ENCODE peak calls at places on chromosomes 4 and X, in nine cellular contexts. W, L, D, Z, G, M, F, J and Q are unnamed samples.

GRCh38 chr4:175103403-175103802 is 185.2 kb downstream of the ADAM29 start:
- DNase-seq in W (no peak), L (no peak), D (no peak), Z (no peak), G (no peak), M (no peak), F (no peak), J (no peak), Q (no peak)

GRCh38 chr4:79364048-79364447 is 38.2 kb upstream of the NAA11 start:
- DNase-seq in W (no peak), L (no peak), D (no peak), Z (no peak), G (no peak), M (no peak), F (no peak), J (no peak), Q (no peak)

GRCh38 chr4:118287691-118288090 is 65.1 kb downstream of the PRSS12 start:
- DNase-seq in W (no peak), L (no peak), D (no peak), Z (no peak), G (no peak), M (no peak), F (no peak), J (no peak), Q (no peak)

GRCh38 chr4:174999407-174999806 is 81.2 kb downstream of the ADAM29 start:
- DNase-seq in W (no peak), L (no peak), D (no peak), Z (no peak), G (no peak), M (no peak), F (peak), J (no peak), Q (no peak)

GRCh38 chr4:4228356-4228668 is 1.6 kb upstream of the OTOP1 start:
- DNase-seq in W (no peak), L (no peak), D (no peak), Z (no peak), G (no peak), M (no peak), F (no peak), J (no peak), Q (no peak)

GRCh38 chr4:128517739-128518510 is 230.3 kb upstream of the PGRMC2 start:
- DNase-seq in W (peak), L (peak), D (no peak), Z (no peak), G (no peak), M (no peak), F (peak), J (peak), Q (peak)

GRCh38 chr4:147899512-147899911 is 167.6 kb downstream of the ARHGAP10 start:
- DNase-seq in W (no peak), L (no peak), D (no peak), Z (no peak), G (no peak), M (no peak), F (no peak), J (no peak), Q (no peak)

GRCh38 chr4:87065016-87065415 is 130.2 kb downstream of the AFF1 start:
- DNase-seq in W (no peak), L (no peak), D (no peak), Z (no peak), G (no peak), M (no peak), F (no peak), J (no peak), Q (no peak)

GRCh38 chr4:41538017-41538733 is at the start of gene LIMCH1:
- DNase-seq in W (no peak), L (no peak), D (no peak), Z (no peak), G (peak), M (no peak), F (no peak), J (peak), Q (no peak)

GRCh38 chr4:39910064-39910463 is 67.6 kb downstream of the PDS5A start:
- DNase-seq in W (no peak), L (no peak), D (no peak), Z (no peak), G (no peak), M (no peak), F (no peak), J (no peak), Q (no peak)

GRCh38 chrX:151715735-151716134 is at the start of gene FATE1:
- DNase-seq in W (no peak), L (no peak), D (no peak), Z (no peak), G (no peak), M (no peak), F (no peak), J (no peak), Q (no peak)

GRCh38 chr4:182975806-182976205 is 58.6 kb upstream of the DCTD start:
- DNase-seq in W (no peak), L (no peak), D (no peak), Z (no peak), G (no peak), M (no peak), F (peak), J (no peak), Q (no peak)

GRCh38 chrX:19758536-19758935 is 128.9 kb downstream of the SH3KBP1 start:
- DNase-seq in W (no peak), L (no peak), D (no peak), Z (no peak), G (no peak), M (no peak), F (peak), J (no peak), Q (no peak)